ENCODE peak calls at places on chromosome 15, in six cellular contexts. F is kidney epithelial cell, R is dorsolateral prefrontal cortex, B is heart left ventricle, T is neural progenitor cell, S is endodermal cell. E is an unnamed sample. For H3K27me3, the result is how much of the 10 kb centered on the place peaks cover.

GRCh38 chr15:51931638-51932037 is 39.9 kb downstream of the LEO1 start:
- DNase-seq in R (no peak), B (no peak), T (no peak), S (no peak), F (no peak), E (no peak)

GRCh38 chr15:53759333-53759975 is at the start of gene WDR72:
- DNase-seq in R (no peak), T (peak), F (no peak), B (no peak), S (peak), E (peak)

GRCh38 chr15:37771462-37771861 is 163.0 kb upstream of the TMCO5A start:
- DNase-seq in T (no peak), R (no peak), S (no peak), F (no peak), B (no peak), E (no peak)

GRCh38 chr15:56805466-56806146 is 72.3 kb upstream of the ZNF280D start:
- DNase-seq in R (peak), F (peak), T (no peak), B (no peak), S (peak), E (peak)

GRCh38 chr15:63364293-63365003 is 17.2 kb downstream of the CA12 start:
- DNase-seq in S (no peak), B (no peak), R (no peak), F (no peak), T (no peak), E (no peak)

GRCh38 chr15:69104050-69104750 is 56.2 kb upstream of the GLCE start:
- DNase-seq in T (no peak), B (no peak), F (no peak), S (no peak), R (no peak), E (peak)

GRCh38 chr15:40927497-40928346 is 1.4 kb upstream of the DLL4 start:
- DNase-seq in T (no peak), B (no peak), R (no peak), F (no peak), S (no peak), E (no peak)

GRCh38 chr15:92502930-92503329 is 109.2 kb downstream of the ST8SIA2 start:
- DNase-seq in R (no peak), B (no peak), S (no peak), F (no peak), T (no peak), E (no peak)

GRCh38 chr15:57485869-57486268 is 105.8 kb upstream of the MYZAP start:
- DNase-seq in B (no peak), R (no peak), T (no peak), F (peak), S (peak), E (no peak)

GRCh38 chr15:68820205-68820588 is 498 bp downstream of the ANP32A start:
- DNase-seq in F (no peak), R (no peak), T (peak), S (peak), B (peak), E (peak)

GRCh38 chr15:50676799-50677483 is 9.7 kb downstream of the TRPM7 start:
- DNase-seq in T (no peak), B (no peak), S (peak), F (peak), R (no peak), E (no peak)

GRCh38 chr15:65476942-65477341 is 40.5 kb downstream of the DPP8 start:
- DNase-seq in R (no peak), T (no peak), B (no peak), F (no peak), S (no peak), E (no peak)

GRCh38 chr15:65326109-65326508 is 21.6 kb downstream of the RNU5B-1 start:
- DNase-seq in R (peak), F (no peak), S (peak), B (peak), T (peak), E (no peak)

GRCh38 chr15:25251700-25252390 is 187.0 kb downstream of the UBE3A start:
- DNase-seq in T (no peak), B (no peak), R (peak), F (no peak), S (peak), E (no peak)

GRCh38 chr15:34799825-34800168 is 4.4 kb upstream of the ACTC1 start:
- DNase-seq in F (no peak), T (no peak), B (no peak), S (no peak), R (no peak), E (no peak)

GRCh38 chr15:71634820-71635219 is 175.5 kb upstream of the NR2E3 start:
- DNase-seq in T (peak), F (no peak), R (no peak), B (no peak), S (peak), E (no peak)

GRCh38 chr15:27396997-27397396 is 426.0 kb downstream of the GABRG3 start:
- DNase-seq in S (no peak), B (no peak), T (no peak), R (no peak), F (no peak), E (no peak)

GRCh38 chr15:33679065-33679464 is 289.2 kb upstream of the CHRM5 start:
- DNase-seq in S (no peak), B (no peak), F (peak), T (no peak), R (no peak), E (no peak)

GRCh38 chr15:40066531-40066930 is 27.6 kb upstream of the SRP14 start:
- DNase-seq in B (no peak), T (no peak), R (no peak), S (no peak), F (no peak), E (no peak)

GRCh38 chr15:48149858-48150257 is 28.2 kb downstream of the MYEF2 start:
- DNase-seq in F (peak), T (no peak), R (no peak), B (no peak), S (no peak), E (no peak)

GRCh38 chr15:64774556-64775523 is 549 bp downstream of the RBPMS2 start:
- DNase-seq in R (no peak), B (peak), T (peak), F (no peak), S (peak), E (no peak)

GRCh38 chr15:77508541-77509505 is 88.1 kb downstream of the HMG20A start:
- DNase-seq in R (no peak), T (no peak), B (peak), S (no peak), F (no peak), E (no peak)

GRCh38 chr15:49686626-49687025 is 65.8 kb downstream of the DTWD1 start:
- DNase-seq in T (no peak), B (no peak), F (no peak), R (no peak), S (no peak), E (no peak)

GRCh38 chr15:41154412-41154811 is 38.3 kb upstream of the INO80 start:
- DNase-seq in T (no peak), F (no peak), S (no peak), B (no peak), R (no peak), E (no peak)

GRCh38 chr15:68408526-68408925 is 23.4 kb downstream of the ITGA11 start:
- DNase-seq in R (no peak), S (no peak), T (no peak), B (no peak), F (no peak), E (no peak)

GRCh38 chr15:36897834-36898233 is 202.5 kb downstream of the MEIS2 start:
- DNase-seq in T (peak), S (peak), R (no peak), B (no peak), F (no peak), E (no peak)

GRCh38 chr15:29517829-29518228 is 248.2 kb upstream of the NSMCE3 start:
- DNase-seq in F (no peak), B (no peak), S (no peak), T (no peak), R (no peak), E (no peak)

GRCh38 chr15:68389936-68390790 is 41.8 kb downstream of the ITGA11 start:
- DNase-seq in B (peak), S (peak), F (no peak), T (no peak), R (no peak), E (peak)

DNA sequence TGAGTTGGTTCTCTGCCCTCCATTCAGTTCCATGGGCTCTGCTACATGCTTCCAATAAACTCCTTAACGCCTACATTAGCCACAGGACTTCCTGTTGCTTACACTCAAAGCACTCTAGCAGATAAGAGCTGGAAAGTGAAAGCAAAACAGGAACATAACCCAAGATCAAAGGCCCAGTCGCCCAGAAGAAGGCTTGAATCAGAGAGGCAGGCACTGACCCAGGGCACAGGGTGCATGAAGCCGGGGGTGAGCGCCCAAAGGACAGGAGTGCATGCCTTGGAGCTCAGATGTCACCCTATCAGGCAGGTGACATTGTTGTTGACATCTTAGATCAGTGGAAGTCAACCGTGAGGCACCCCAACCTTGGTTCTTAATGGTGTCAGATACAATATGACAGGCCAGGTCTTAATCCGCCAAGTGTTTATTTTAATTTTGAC is 235.1 kb downstream of the UACA start:
- DNase-seq in B (no peak), F (no peak), R (no peak), T (no peak), S (peak), E (peak)
- H3K27me3 ChIP-seq in B (under half), F (under half), R (under half), T (under half), S (under half), E (under half)

GRCh38 chr15:73951591-73951990 is 25.3 kb downstream of the LOXL1 start:
- DNase-seq in S (no peak), B (no peak), T (no peak), F (no peak), R (no peak), E (no peak)
- H3K4me3 ChIP-seq in S (no peak), B (no peak), T (no peak), F (no peak), R (no peak), E (no peak)

DNA sequence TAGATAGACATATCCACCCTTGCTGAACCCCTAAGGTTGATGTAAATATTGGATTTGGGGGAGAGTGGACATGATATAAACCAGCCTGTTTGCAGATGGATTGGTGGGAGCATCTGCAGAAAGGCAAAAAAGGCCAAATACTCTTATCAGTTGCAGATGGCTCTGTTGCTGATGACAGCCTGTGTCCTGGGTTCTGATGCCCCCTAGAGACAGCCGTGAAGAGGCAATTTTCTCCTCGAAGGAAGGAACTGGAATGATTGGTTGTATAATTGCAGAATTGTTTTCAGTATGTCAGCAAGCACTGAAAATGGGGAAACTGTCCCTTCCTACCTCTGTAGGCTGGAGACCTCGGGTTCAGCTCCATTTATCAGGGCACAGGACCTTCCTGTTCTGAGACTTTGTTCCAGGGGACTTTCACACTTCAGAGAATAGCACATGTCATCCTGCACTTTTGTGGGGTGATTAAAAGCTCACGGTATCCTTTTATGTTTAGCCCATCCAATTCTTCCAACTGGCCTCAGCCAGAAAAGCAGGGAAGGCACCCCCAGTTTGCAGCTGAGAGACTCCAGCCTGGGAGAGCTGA is 103.0 kb downstream of the PGPEP1L start:
- DNase-seq in F (no peak), T (peak), B (no peak), S (peak), R (peak), E (no peak)
- TF ChIP-seq CTCF in F (peak), T (peak), B (peak), S (peak), R (peak), E (peak)

GRCh38 chr15:70438776-70439175 is 324.6 kb downstream of the UACA start:
- DNase-seq in S (no peak), T (peak), R (no peak), B (peak), F (no peak), E (no peak)

GRCh38 chr15:70437882-70438331 is 325.5 kb downstream of the UACA start:
- DNase-seq in B (no peak), T (peak), S (peak), R (no peak), F (no peak), E (no peak)

GRCh38 chr15:70439880-70440279 is 323.5 kb downstream of the UACA start:
- DNase-seq in B (no peak), R (no peak), F (no peak), T (no peak), S (no peak), E (no peak)

GRCh38 chr15:70440416-70441138 is 322.8 kb downstream of the UACA start:
- DNase-seq in T (no peak), R (no peak), F (no peak), S (no peak), B (no peak), E (no peak)

DNA sequence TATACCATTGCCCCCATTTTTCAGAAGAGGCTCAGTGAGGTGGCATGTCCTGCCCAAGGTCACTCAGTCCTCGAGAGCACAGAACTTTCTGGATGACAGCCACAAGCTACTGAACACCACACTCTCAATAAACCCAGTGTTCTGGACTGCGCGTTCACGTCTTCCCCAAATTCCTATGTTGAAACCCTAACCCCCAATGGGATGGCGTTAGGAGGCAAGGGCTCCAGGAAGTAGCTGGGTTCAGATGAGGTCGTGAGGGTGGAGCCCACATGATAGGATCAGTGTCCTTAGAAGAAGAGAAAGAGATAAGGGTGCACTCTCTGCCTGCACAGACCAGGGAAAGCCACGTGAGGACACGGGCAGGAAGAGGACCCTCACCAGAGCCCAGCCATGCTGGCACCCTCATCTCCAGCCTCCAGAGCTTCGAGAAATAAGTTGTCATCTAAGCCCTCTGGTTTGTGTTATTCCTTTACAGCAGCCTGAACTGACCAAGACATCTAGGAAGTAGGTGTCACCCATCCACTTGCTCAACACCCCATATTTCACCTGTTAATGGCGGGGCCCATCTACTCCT is 324.0 kb downstream of the UACA start:
- DNase-seq in B (no peak), S (no peak), R (no peak), F (no peak), T (no peak), E (no peak)
- H3K27me3 ChIP-seq in B (under half), S (under half), R (under half), F (under half), T (under half), E (under half)

DNA sequence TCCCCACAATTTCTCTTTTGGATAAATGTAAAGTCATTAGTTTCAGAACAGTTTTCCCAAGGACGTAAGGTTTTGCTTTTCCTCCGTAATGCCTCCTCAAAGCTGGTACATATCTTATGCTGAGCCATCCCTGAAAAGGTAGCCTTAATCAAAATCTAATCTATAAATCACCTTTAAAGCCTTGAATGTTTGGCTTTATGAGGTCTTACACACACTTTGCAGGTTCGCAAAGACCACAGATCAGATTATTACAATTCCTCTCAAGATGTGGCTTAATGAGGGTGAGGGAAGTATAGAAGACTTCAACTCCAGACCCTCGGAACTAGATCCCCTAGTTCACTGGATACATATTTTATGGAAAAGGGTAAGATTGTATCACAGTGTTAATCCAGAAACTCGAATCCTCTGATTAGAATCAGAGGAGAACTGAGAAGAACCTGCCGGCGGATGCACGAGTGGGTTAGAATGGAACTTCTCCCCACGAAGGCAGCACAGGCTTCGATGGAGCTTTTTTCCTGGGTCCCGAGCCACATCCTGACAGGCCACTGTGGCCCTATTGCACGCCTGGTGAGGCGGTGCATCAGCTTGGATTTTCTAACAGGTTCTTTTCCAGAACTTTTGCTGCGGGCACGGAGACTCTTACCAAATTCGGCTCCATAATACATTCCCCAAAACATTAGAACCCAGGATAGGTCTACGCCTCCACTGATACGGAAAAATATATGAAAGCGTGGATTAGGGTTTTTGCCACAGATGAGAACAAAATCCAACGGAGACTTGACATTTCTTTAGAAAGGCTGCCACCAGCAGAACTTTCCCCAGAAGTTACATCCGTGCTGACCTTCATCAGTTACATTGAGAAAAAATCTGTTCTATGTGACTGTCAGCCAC is 1.2 kb downstream of the CTXND1 start:
- DNase-seq in T (peak), R (no peak), B (no peak), F (no peak), S (no peak), E (no peak)
- H3K4me3 ChIP-seq in T (peak), R (peak), B (peak), F (no peak), S (peak), E (no peak)

GRCh38 chr15:101252836-101253235 is 988 bp upstream of the CHSY1 start:
- DNase-seq in F (no peak), T (no peak), R (no peak), S (no peak), B (no peak), E (no peak)

GRCh38 chr15:101250331-101250730 is 1.5 kb downstream of the CHSY1 start:
- DNase-seq in T (peak), S (no peak), R (no peak), B (no peak), F (peak), E (no peak)

GRCh38 chr15:101254157-101255065 is 2.6 kb upstream of the CHSY1 start:
- DNase-seq in S (peak), B (no peak), F (no peak), R (no peak), T (no peak), E (no peak)

GRCh38 chr15:101250931-101251829 is 668 bp downstream of the CHSY1 start:
- DNase-seq in T (peak), F (no peak), S (peak), R (no peak), B (peak), E (peak)

DNA sequence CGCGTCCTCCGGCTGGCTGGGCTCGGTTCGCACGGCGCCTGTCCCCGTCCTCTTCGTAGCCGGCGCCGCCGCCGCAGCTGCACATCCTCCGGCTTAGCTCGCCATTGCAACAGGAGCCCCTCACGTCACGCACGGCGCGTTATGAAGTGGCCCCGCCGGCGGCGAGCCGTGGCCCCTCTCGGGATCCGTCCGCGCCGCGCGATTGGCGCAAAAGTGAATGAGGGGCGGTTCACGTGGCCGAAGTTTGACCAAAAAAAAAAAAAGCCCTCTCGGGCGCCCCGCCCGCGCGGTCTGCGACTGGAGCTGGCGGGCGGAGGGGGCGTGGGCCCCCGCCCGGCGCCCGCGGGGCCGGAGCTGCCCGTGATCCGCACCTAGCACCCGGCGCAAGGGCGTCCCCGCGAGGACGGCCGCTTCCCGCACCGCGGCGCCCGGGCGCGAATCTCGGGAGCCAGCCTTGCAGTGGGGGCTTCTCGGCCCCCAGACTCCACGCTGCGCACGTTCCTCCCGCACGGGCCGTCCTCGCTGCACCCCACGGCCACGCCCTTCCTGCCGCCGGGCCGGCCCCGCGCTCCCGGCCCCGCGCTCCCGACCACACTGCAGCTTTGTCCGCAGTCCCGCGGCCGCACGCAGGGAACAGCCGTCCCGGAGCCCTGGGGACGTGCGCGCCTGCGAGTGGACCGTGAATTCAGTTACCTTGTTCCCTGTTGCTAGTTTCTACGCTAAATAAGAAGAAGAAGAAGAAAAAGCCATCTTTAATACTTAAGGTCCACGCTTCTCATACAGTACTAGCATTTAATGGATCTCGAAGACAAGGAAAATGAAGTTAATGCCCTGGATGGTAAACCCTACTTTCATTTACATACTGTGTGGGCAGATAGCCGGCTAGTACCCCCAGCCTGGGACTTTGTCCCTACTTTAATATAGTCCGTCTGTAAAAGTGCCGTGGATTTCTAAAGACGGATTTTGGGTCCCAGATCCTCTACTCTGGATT is at the start of gene CHSY1:
- DNase-seq in S (peak), R (peak), B (peak), F (no peak), T (peak), E (peak)
- TF ChIP-seq CTCF in S (peak), R (peak), B (peak), F (no peak), T (peak), E (peak)